ENCODE peak calls at places on chromosomes 12 and 14, in nine cellular contexts. M is amniotic stem cell; W is Daoy; Z is stimulated activated naive CD8-positive, alpha-beta T cell treated with anti-CD3 and anti-CD28 coated beads, Interleukin-15, amount 100 ng/mL, for 72 hours; H is activated naive CD4-positive, alpha-beta T cell; R is GM10248; G is BJ; T is activated T-cell treated with anti-CD3 and anti-CD28 coated beads, Interleukin-2, amount 50 U/mL, for 72 hours; L is WTC11. X is an unnamed sample.

GRCh38 chr12:123141615-123142517 is 9.0 kb downstream of the PITPNM2 start:
- DNase-seq in M (peak), W (peak), Z (no peak), H (no peak), R (no peak), G (peak), T (no peak), L (no peak), X (peak)

GRCh38 chr14:24051789-24052655 is at the start of gene CARMIL3:
- DNase-seq in M (peak), W (peak), Z (peak), H (peak), R (peak), G (no peak), T (peak), L (peak), X (peak)

GRCh38 chr14:24331731-24332093 is 3.2 kb downstream of the ADCY4 start:
- DNase-seq in M (no peak), W (no peak), Z (no peak), H (no peak), R (no peak), G (no peak), T (no peak), L (peak), X (no peak)

GRCh38 chr12:131592972-131593371 is 117.9 kb upstream of the SFSWAP start:
- DNase-seq in M (no peak), W (peak), Z (peak), H (no peak), R (peak), G (no peak), T (peak), L (no peak), X (no peak)

GRCh38 chr12:42162198-42162597 is 17.5 kb upstream of the GXYLT1 start:
- DNase-seq in M (no peak), W (no peak), Z (no peak), H (no peak), R (no peak), G (no peak), T (no peak), L (no peak), X (peak)

GRCh38 chr12:87365423-87365822 is 663.8 kb downstream of the C12orf50 start:
- DNase-seq in M (no peak), W (no peak), Z (no peak), H (no peak), R (no peak), G (no peak), T (no peak), L (no peak), X (no peak)

GRCh38 chr14:102969901-102970300 is 47.4 kb downstream of the AMN start:
- DNase-seq in M (no peak), W (no peak), Z (no peak), H (no peak), R (no peak), G (no peak), T (no peak), L (no peak), X (no peak)

GRCh38 chr14:96681826-96682225 is 115.4 kb upstream of the VRK1 start:
- DNase-seq in M (no peak), W (peak), Z (no peak), H (no peak), R (no peak), G (no peak), T (no peak), L (no peak), X (peak)

GRCh38 chr14:95713596-95714371 is at the start of gene TCL1A:
- DNase-seq in M (no peak), W (peak), Z (no peak), H (no peak), R (peak), G (no peak), T (no peak), L (peak), X (no peak)

GRCh38 chr12:91007531-91008290 is 2.9 kb upstream of the EPYC start:
- DNase-seq in M (no peak), W (no peak), Z (peak), H (no peak), R (peak), G (no peak), T (peak), L (no peak), X (no peak)

GRCh38 chr12:105275997-105276760 is 40.2 kb upstream of the APPL2 start:
- DNase-seq in M (no peak), W (no peak), Z (no peak), H (no peak), R (no peak), G (no peak), T (no peak), L (no peak), X (no peak)

GRCh38 chr12:20426191-20426590 is 57.9 kb downstream of the PDE3A start:
- DNase-seq in M (no peak), W (no peak), Z (no peak), H (no peak), R (no peak), G (no peak), T (no peak), L (no peak), X (no peak)

GRCh38 chr12:182381-182883 is 31.5 kb downstream of the SLC6A12 start:
- DNase-seq in M (peak), W (peak), Z (no peak), H (no peak), R (no peak), G (no peak), T (no peak), L (no peak), X (peak)

GRCh38 chr12:116559330-116560080 is at the start of gene MAP1LC3B2:
- DNase-seq in M (no peak), W (peak), Z (peak), H (peak), R (peak), G (no peak), T (peak), L (no peak), X (peak)

GRCh38 chr12:48901278-48901677 is 24.0 kb downstream of the FKBP11 start:
- DNase-seq in M (no peak), W (peak), Z (no peak), H (no peak), R (peak), G (no peak), T (peak), L (no peak), X (peak)

GRCh38 chr14:86333506-86333905 is 803.6 kb downstream of the FLRT2 start:
- DNase-seq in M (no peak), W (no peak), Z (no peak), H (no peak), R (no peak), G (no peak), T (no peak), L (no peak), X (no peak)

GRCh38 chr12:128966411-128966810 is 113.1 kb downstream of the GLT1D1 start:
- DNase-seq in M (no peak), W (no peak), Z (no peak), H (no peak), R (no peak), G (no peak), T (no peak), L (no peak), X (no peak)

GRCh38 chr12:88944403-88944802 is 364.1 kb upstream of the KITLG start:
- DNase-seq in M (no peak), W (peak), Z (no peak), H (no peak), R (no peak), G (no peak), T (no peak), L (no peak), X (peak)

GRCh38 chr14:20044243-20044642 is 8.4 kb upstream of the OR4K13 start:
- DNase-seq in M (no peak), W (no peak), Z (no peak), H (no peak), R (no peak), G (no peak), T (no peak), L (no peak), X (no peak)

GRCh38 chr12:54604436-54604835 is 16.0 kb upstream of the PPP1R1A start:
- DNase-seq in M (no peak), W (no peak), Z (no peak), H (no peak), R (no peak), G (no peak), T (no peak), L (no peak), X (no peak)

GRCh38 chr12:48054955-48055821 is 50.7 kb downstream of the SENP1 start:
- DNase-seq in M (no peak), W (no peak), Z (no peak), H (no peak), R (no peak), G (no peak), T (no peak), L (no peak), X (no peak)

GRCh38 chr12:106084048-106084671 is 54.6 kb downstream of the NUAK1 start:
- DNase-seq in M (no peak), W (peak), Z (no peak), H (no peak), R (no peak), G (peak), T (no peak), L (peak), X (peak)

GRCh38 chr14:99389171-99389826 is 91.4 kb downstream of the SETD3 start:
- DNase-seq in M (no peak), W (peak), Z (peak), H (no peak), R (peak), G (no peak), T (peak), L (peak), X (peak)

GRCh38 chr14:61342941-61343340 is 21.6 kb downstream of the PRKCH start:
- DNase-seq in M (no peak), W (no peak), Z (no peak), H (no peak), R (no peak), G (no peak), T (no peak), L (no peak), X (no peak)

GRCh38 chr12:99670635-99671034 is 23.1 kb downstream of the GARIN6 start:
- DNase-seq in M (peak), W (no peak), Z (no peak), H (no peak), R (no peak), G (no peak), T (no peak), L (no peak), X (no peak)

GRCh38 chr12:88153959-88154358 is 11.9 kb downstream of the TMTC3 start:
- DNase-seq in M (peak), W (peak), Z (no peak), H (no peak), R (no peak), G (no peak), T (no peak), L (no peak), X (no peak)